ENCODE peak calls at places on chromosomes 11 and 22, in six cellular contexts. P is thoracic aorta; A is ovary; M is Peyer's patch; B is HCT116; L is effector memory CD4-positive, alpha-beta T cell. O is an unnamed sample.

GRCh38 chr11:61820174-61820573 is 3.4 kb upstream of the FADS1 start:
- DNase-seq in P (no peak), A (no peak), M (no peak), B (no peak), L (no peak), O (no peak)

GRCh38 chr11:30991802-30992512 is 377.6 kb downstream of the DCDC1 start:
- DNase-seq in P (no peak), A (no peak), M (no peak), B (no peak), L (no peak), O (no peak)

GRCh38 chr11:111938687-111939160 is 1.6 kb downstream of the DIXDC1 start:
- DNase-seq in P (no peak), A (no peak), M (no peak), B (no peak), L (no peak), O (no peak)

GRCh38 chr11:69218946-69219720 is 63.4 kb downstream of the SMIM38 start:
- DNase-seq in P (no peak), A (no peak), M (peak; percentile 5), B (no peak), L (no peak), O (no peak)

GRCh38 chr11:65439331-65440181 is 17.0 kb downstream of the NEAT1 start:
- DNase-seq in P (no peak), A (peak; percentile 7), M (no peak), B (no peak), L (no peak), O (no peak)

GRCh38 chr22:31337178-31337577 is 9.0 kb downstream of the PATZ1 start:
- DNase-seq in P (no peak), A (no peak), M (peak; percentile 86), B (no peak), L (no peak), O (no peak)

GRCh38 chr22:30492144-30492543 is 13.4 kb downstream of the SEC14L4 start:
- DNase-seq in P (no peak), A (no peak), M (no peak), B (no peak), L (no peak), O (no peak)

GRCh38 chr22:30767656-30768055 is 73.0 kb downstream of the OSBP2 start:
- DNase-seq in P (no peak), A (no peak), M (peak; percentile 83), B (no peak), L (no peak), O (no peak)

GRCh38 chr22:17108256-17109112 is 12.7 kb downstream of the TMEM121B start:
- DNase-seq in P (no peak), A (no peak), M (no peak), B (no peak), L (no peak), O (no peak)

GRCh38 chr11:133272386-133272785 is 259.9 kb downstream of the OPCML start:
- DNase-seq in P (no peak), A (no peak), M (no peak), B (no peak), L (no peak), O (no peak)

GRCh38 chr22:22235564-22235963 is 9.0 kb upstream of the VPREB1 start:
- DNase-seq in P (no peak), A (no peak), M (peak; percentile 73), B (no peak), L (peak; percentile 6), O (no peak)

GRCh38 chr11:79116600-79116999 is 324.2 kb downstream of the TENM4 start:
- DNase-seq in P (no peak), A (no peak), M (no peak), B (no peak), L (no peak), O (no peak)

GRCh38 chr11:66100272-66101037 is 30.4 kb downstream of the PACS1 start:
- DNase-seq in P (no peak), A (peak; percentile 73), M (peak; percentile 91), B (no peak), L (peak; percentile 55), O (peak; percentile 56)

GRCh38 chr11:11577246-11577855 is 44.5 kb downstream of the GALNT18 start:
- DNase-seq in P (no peak), A (no peak), M (no peak), B (no peak), L (no peak), O (no peak)

GRCh38 chr22:19709063-19709769 is 5.1 kb upstream of the SEPTIN5 start:
- DNase-seq in P (no peak), A (no peak), M (no peak), B (no peak), L (no peak), O (peak; percentile 92)

GRCh38 chr22:49894321-49895072 is 23.7 kb downstream of the ALG12 start:
- DNase-seq in P (no peak), A (no peak), M (peak; percentile 34), B (no peak), L (no peak), O (no peak)

GRCh38 chr11:68803766-68804165 is 38.0 kb downstream of the CPT1A start:
- DNase-seq in P (no peak), A (no peak), M (no peak), B (no peak), L (no peak), O (no peak)

GRCh38 chr11:61195016-61195695 is 8.2 kb upstream of the PGA3 start:
- DNase-seq in P (no peak), A (no peak), M (no peak), B (no peak), L (no peak), O (no peak)

GRCh38 chr11:47616726-47617416 is 22.7 kb upstream of the C1QTNF4 start:
- DNase-seq in P (no peak), A (peak; percentile 70), M (peak; percentile 54), B (peak; percentile 21), L (no peak), O (no peak)

GRCh38 chr11:109885006-109885405 is 208.2 kb upstream of the ZC3H12C start:
- DNase-seq in P (no peak), A (no peak), M (no peak), B (no peak), L (no peak), O (no peak)

GRCh38 chr11:41031571-41032060 is 427.8 kb downstream of the LRRC4C start:
- DNase-seq in P (no peak), A (no peak), M (no peak), B (no peak), L (no peak), O (no peak)

DNA sequence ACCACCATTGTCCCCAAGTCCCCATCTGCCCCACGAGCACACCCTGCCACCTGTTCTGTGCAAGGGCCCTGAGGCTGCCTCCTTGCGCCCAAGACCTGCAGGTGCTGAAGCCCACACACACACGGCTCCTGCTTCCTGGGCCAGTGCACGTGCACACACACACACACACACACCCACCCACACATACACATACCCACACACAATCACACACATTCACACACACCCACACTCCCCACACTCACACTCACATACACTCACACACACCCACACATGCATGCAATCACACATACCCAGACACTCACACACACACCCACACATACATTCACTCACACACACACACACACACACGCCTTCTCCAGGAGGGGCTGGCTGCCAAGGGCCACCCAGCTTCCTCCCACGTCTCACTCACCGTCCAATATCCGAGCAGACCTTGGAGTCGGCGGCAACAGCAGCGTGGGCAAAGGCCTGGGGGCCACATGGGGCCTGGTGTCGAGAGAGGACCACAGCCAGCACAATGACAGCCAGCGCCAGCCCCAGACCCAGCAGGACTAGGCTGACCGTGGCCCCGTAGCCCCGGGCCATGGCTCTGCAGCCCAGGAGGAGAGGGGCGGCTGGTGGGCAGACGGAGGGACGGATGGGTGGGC is 616 bp downstream of the GGT5 start:
- DNase-seq in P (no peak), A (peak; percentile 60), M (no peak), B (no peak), L (no peak), O (peak; percentile 61)
- H3K27me3 ChIP-seq in P (no peaks in the 10 kb centered on the region), A (no peaks in the 10 kb centered on the region), M (no peaks in the 10 kb centered on the region), B (no peaks in the 10 kb centered on the region), L (no peaks in the 10 kb centered on the region), O (no peaks in the 10 kb centered on the region)

GRCh38 chr22:46079093-46079860 is 71.0 kb upstream of the PPARA start:
- DNase-seq in P (no peak), A (peak; percentile 44), M (peak; percentile 46), B (no peak), L (no peak), O (peak; percentile 55)

GRCh38 chr22:46075764-46076531 is 74.4 kb upstream of the PPARA start:
- DNase-seq in P (no peak), A (peak; percentile 36), M (peak; percentile 42), B (no peak), L (no peak), O (peak; percentile 56)

GRCh38 chr22:46078241-46079092 is 71.9 kb upstream of the PPARA start:
- DNase-seq in P (no peak), A (peak; percentile 75), M (peak; percentile 44), B (no peak), L (no peak), O (peak; percentile 87)

GRCh38 chr22:46076651-46077339 is 73.5 kb upstream of the PPARA start:
- DNase-seq in P (no peak), A (peak; percentile 48), M (peak; percentile 64), B (no peak), L (no peak), O (peak; percentile 58)

DNA sequence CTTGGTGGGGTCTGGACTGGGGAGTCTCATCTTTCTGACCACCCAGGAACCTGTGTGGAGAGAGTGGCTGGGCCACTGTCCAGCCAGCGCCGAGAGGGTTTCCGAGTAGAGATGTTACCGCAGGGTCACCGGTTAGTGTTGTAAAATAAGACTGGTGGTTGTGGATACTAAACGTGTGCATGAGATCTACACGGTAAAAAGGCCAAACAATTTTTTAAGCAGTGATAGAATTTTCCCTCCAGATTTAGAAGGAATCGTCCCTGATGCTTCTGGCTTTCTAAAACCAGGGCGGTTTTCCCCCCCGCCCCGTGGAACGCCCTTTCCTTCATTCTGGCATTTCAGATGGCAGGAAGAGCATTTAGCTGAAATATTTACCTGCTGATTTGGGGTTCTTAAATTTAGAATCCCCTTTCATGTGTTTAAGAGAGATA is 72.6 kb upstream of the PPARA start:
- DNase-seq in P (no peak), A (peak; percentile 48), M (peak; percentile 45), B (no peak), L (no peak), O (peak; percentile 34)
- H3K27me3 ChIP-seq in P (no peaks in the 10 kb centered on the region), A (no peaks in the 10 kb centered on the region), M (no peaks in the 10 kb centered on the region), B (no peaks in the 10 kb centered on the region), L (no peaks in the 10 kb centered on the region), O (no peaks in the 10 kb centered on the region)

DNA sequence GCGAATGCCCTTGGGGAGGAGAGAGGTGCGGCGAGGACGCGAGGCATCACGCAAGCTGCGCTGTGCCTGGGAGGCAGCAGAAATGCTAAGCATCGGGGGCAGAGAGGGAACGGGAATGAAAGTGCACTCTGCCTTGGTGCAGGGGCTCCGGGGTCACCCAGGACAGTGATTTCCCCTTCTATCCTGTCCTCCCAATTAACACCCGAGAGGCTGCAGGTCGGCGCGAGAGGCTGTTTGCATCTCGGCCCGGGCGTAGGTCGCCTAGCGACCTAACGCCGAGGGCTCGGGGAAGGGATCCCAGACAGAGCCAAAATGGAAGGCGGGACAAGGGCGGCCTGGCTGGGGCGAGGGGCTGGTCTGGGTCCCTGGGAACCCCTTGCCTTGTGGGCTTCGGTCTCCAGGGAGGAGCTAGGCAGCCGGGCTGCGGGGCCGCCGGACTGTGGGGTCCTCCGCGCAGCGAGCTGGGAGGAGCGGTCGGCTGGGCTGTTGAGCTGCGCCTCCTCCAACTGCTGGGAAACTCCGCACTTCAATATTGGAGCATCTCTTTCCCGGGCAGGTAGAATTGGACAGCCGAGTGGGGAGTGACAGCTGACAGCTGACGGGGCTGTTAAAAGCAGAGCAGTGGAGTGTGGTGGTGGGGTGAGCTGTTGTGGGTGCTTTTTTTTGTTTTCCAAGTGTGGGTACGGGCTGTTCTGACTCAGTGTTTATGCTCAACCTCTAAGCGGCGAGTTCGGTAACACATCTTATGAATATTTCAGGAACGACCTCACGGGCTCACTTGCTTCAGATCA is 694 bp downstream of the ELMOD1 start:
- DNase-seq in P (no peak), A (no peak), M (no peak), B (no peak), L (no peak), O (peak; percentile 51)
- H3K27me3 ChIP-seq in P (no peaks in the 10 kb centered on the region), A (no peaks in the 10 kb centered on the region), M (peaks cover 12% of the 10 kb centered on the region), B (no peaks in the 10 kb centered on the region), L (peaks cover 42% of the 10 kb centered on the region), O (peaks cover 3% of the 10 kb centered on the region)

GRCh38 chr22:43862882-43863202 is 529 bp upstream of the SULT4A1 start:
- DNase-seq in P (no peak), A (no peak), M (no peak), B (no peak), L (no peak), O (no peak)
- H3K27me3 ChIP-seq in P (no peaks in the 10 kb centered on the region), A (no peaks in the 10 kb centered on the region), M (peaks cover 3% of the 10 kb centered on the region), B (peaks cover 24% of the 10 kb centered on the region), L (peaks cover 16% of the 10 kb centered on the region), O (peaks cover 8% of the 10 kb centered on the region)